ENCODE peak calls at places on chromosomes 16 and 17, in seven cellular contexts. X, B, U, R, Q, I and F are unnamed samples.

GRCh38 chr16:48206594-48207242 is 37.4 kb upstream of the LONP2 start:
- DNase-seq in X (no peak), B (no peak), U (no peak), R (no peak), Q (no peak), I (no peak), F (no peak)

GRCh38 chr17:10265100-10265810 is 66.8 kb upstream of the GAS7 start:
- DNase-seq in X (no peak), B (no peak), U (no peak), R (peak; percentile 23), Q (no peak), I (no peak), F (no peak)

GRCh38 chr17:3890082-3890892 is 2.6 kb downstream of the CAMKK1 start:
- DNase-seq in X (peak; percentile 97), B (peak; percentile 30), U (peak; percentile 98), R (no peak), Q (no peak), I (peak; percentile 79), F (peak; percentile 36)

GRCh38 chr16:78292726-78293380 is 193.4 kb downstream of the WWOX start:
- DNase-seq in X (no peak), B (no peak), U (no peak), R (no peak), Q (no peak), I (no peak), F (no peak)

GRCh38 chr17:3316836-3317235 is 18.7 kb upstream of the OR3A1 start:
- DNase-seq in X (no peak), B (no peak), U (no peak), R (no peak), Q (no peak), I (no peak), F (no peak)

GRCh38 chr16:79850348-79850747 is 249.8 kb upstream of the MAF start:
- DNase-seq in X (peak; percentile 88), B (no peak), U (no peak), R (no peak), Q (no peak), I (no peak), F (no peak)

GRCh38 chr17:43988301-43988700 is 16.1 kb upstream of the NAGS start:
- DNase-seq in X (no peak), B (no peak), U (no peak), R (no peak), Q (no peak), I (no peak), F (no peak)

GRCh38 chr17:46756061-46756735 is 62.3 kb downstream of the WNT3 start:
- DNase-seq in X (no peak), B (no peak), U (no peak), R (no peak), Q (no peak), I (no peak), F (no peak)

GRCh38 chr17:82396601-82397435 is 21.3 kb upstream of the HEXD start:
- DNase-seq in X (no peak), B (no peak), U (no peak), R (no peak), Q (no peak), I (no peak), F (peak; percentile 57)

GRCh38 chr17:80783461-80783860 is 208.2 kb upstream of the CHMP6 start:
- DNase-seq in X (peak; percentile 64), B (no peak), U (no peak), R (no peak), Q (no peak), I (no peak), F (no peak)

GRCh38 chr17:72467841-72468653 is 347.2 kb downstream of the SOX9 start:
- DNase-seq in X (no peak), B (no peak), U (no peak), R (no peak), Q (no peak), I (no peak), F (peak; percentile 15)

GRCh38 chr17:333626-334396 is 18.8 kb downstream of the RPH3AL start:
- DNase-seq in X (peak; percentile 95), B (peak; percentile 39), U (no peak), R (no peak), Q (no peak), I (peak; percentile 96), F (peak; percentile 63)

GRCh38 chr17:54991567-54991966 is 23.0 kb downstream of the STXBP4 start:
- DNase-seq in X (no peak), B (no peak), U (no peak), R (no peak), Q (no peak), I (no peak), F (no peak)

GRCh38 chr16:6081320-6081976 is 983.9 kb upstream of the EEF2KMT start:
- DNase-seq in X (no peak), B (peak; percentile 72), U (peak; percentile 7), R (no peak), Q (no peak), I (no peak), F (no peak)

GRCh38 chr17:45906927-45907622 is 12.7 kb downstream of the MAPT start:
- DNase-seq in X (no peak), B (no peak), U (no peak), R (no peak), Q (no peak), I (no peak), F (no peak)

DNA sequence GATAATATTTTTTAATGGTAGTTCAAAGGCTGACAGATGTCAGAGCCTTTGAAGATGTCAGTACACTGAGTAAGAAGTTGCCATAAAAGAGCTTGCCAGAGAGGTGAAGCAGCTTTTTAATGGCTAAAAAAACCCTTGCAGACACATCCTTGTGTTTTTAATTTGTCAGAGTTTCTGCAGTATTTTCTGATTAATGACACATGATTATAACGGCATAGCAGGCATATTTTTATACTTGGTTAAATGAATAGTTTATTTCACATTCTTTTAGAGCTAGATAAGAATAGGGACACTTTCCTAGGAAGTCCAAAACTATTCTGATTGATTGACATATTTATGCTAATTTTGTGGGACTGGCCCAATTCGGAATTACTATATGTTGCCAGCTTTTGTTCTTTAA is 305.7 kb downstream of the CEP112 start:
- DNase-seq in X (no peak), B (no peak), U (no peak), R (no peak), Q (no peak), I (no peak), F (no peak)
- TF ChIP-seq EP300 in X (no peak), B (no peak), U (no peak), R (no peak), Q (no peak), I (no peak), F (no peak)

DNA sequence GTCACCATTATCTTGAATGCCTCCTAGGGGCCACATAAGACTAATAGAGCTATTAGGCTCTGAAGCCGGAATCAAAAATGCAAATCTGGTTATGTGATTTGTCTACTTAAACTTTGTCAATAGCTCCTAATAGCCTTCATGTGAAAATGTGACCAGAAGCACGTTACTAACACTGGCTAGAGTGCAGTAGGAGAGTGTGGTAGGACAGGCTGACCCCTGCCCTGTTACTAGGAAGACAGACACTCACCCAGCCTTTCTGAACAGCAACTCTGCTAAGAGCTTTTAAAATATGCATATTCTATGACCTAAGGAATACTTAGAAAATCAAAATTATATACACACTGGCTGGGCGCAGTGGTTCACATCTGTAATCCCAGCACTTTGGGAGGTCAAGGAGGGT is 26.3 kb downstream of the CENPV start:
- DNase-seq in X (no peak), B (no peak), U (no peak), R (no peak), Q (no peak), I (no peak), F (no peak)
- H3K27ac ChIP-seq in X (no peak overlapping the region), B (no peak overlapping the region), U (no peak overlapping the region), R (no peak overlapping the region), Q (no peak overlapping the region), I (no peak overlapping the region), F (no peak overlapping the region)

DNA sequence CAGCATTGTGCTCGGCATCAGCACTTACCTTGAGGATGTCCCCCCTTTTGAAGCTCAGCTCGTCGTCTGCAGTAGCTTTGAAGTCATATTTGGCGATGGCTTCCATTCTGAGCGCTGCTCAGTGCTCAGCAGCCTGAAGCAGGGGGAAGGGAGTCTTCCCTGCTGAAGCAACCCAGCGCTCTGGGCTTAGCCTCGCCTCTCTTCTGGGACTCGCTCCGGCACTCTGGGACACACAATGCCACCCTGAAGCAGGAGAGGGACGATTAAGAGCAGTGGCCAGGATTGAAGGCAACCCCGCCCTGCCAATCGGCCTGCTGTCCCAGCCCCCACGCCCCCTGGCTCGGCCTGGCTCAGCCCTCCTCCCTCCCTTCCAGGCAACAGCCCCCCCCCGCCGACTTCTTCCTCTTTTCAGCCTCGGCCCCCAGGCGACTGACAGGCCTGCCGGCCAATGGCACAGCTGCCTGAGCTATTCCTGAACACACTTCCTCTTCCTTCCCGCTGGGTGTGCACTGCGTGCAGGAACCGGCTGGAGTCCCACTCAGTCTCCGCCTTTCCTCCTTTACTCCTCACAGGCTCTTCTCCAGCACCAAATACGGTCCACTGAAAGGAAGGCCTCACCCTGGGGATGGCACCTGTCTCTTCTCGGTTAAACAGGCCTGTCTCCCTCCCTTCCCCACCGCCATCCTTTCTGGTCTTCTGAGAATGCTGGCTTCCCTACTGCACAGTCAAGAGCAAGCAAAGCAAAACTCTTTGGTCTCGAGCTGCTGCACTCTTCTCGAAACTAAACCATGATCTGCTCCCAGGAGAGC is 11.8 kb downstream of the GRB2 start:
- DNase-seq in X (peak; percentile 99), B (peak; percentile 97), U (peak; percentile 99), R (peak; percentile 79), Q (peak; percentile 99), I (peak; percentile 98), F (peak; percentile 96)
- TF ChIP-seq EP300 in X (no peak), B (no peak), U (no peak), R (no peak), Q (no peak), I (no peak), F (no peak)

GRCh38 chr16:84648595-84649510 is 542 bp downstream of the KLHL36 start:
- DNase-seq in X (peak; percentile 81), B (peak; percentile 95), U (peak; percentile 47), R (no peak), Q (peak; percentile 93), I (peak; percentile 69), F (no peak)

GRCh38 chr16:84649511-84649861 is 1.2 kb downstream of the KLHL36 start:
- DNase-seq in X (no peak), B (no peak), U (no peak), R (no peak), Q (no peak), I (no peak), F (no peak)

GRCh38 chr16:84643677-84644076 is 4.6 kb upstream of the KLHL36 start:
- DNase-seq in X (no peak), B (no peak), U (no peak), R (no peak), Q (no peak), I (no peak), F (no peak)

GRCh38 chr16:84650062-84650991 is 2.0 kb downstream of the KLHL36 start:
- DNase-seq in X (no peak), B (no peak), U (peak; percentile 60), R (no peak), Q (no peak), I (no peak), F (no peak)

DNA sequence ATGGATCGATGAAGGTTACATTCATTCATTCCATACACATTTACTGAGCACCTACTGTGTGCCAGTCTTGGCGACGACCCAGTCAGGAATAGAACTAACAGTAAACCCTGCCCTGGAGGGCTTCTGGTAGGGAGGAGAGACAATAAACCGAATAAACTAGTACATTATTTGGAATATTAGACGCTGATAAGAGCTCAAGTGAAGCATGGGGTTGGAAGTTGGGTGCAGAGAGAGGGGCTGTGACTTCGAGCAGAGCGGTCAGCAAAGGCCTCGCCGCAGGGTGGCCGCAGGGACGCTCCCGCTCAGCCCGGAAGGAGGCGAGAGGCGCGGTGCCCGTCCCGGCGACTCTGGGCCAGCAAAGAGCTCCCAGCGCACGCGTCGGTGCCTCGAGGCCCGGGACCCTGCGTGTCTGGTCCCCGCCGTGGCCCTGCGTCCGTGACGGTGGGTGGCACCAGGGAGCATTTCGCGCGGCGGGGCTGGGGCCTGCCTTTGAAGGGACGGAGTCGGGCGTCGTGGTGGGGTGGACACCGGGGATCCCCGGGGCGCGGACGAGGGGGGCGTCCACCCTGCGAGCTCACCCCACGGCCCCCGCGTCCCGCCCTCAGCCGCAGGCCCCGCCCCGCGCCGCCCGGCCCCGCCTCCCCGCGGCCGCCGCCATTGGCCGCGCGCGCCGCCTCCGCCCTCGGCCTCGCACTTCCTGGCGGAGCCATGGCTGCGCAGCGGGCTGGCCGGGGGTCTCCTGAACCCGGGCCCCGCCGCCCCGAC is at the start of gene KLHL36:
- DNase-seq in X (peak; percentile 73), B (peak; percentile 99), U (peak; percentile 82), R (no peak), Q (peak; percentile 96), I (peak; percentile 62), F (peak; percentile 30)
- H3K27ac ChIP-seq in X (peak within 1 kb of the TSS; percentile 90), B (peak within 1 kb of the TSS; percentile 78), U (peak within 1 kb of the TSS; percentile 90), R (peak within 1 kb of the TSS; percentile 79), Q (peak within 1 kb of the TSS; percentile 84), I (peak within 1 kb of the TSS; percentile 69), F (peak within 1 kb of the TSS; percentile 93)